ENCODE peak calls at places on chromosome 1, in ten cellular contexts. One of them, this sample, is unnamed.

GRCh38 chr1:117572546-117572945 is 33.3 kb upstream of the TENT5C start:
- DNase-seq in kidney: no peak
- DNase-seq in CD8-positive, alpha-beta memory T cell: peak; percentile 6
- DNase-seq in lung: no peak
- DNase-seq in vagina: no peak
- DNase-seq in heart left ventricle: no peak
- DNase-seq in CD4-positive, alpha-beta T cell: peak; percentile 50
- DNase-seq in mucosa of descending colon: peak; percentile 76
- DNase-seq in left lung: no peak
- DNase-seq in Peyer's patch: peak; percentile 77
- DNase-seq in this sample: no peak

GRCh38 chr1:98119793-98120192 is 199.0 kb upstream of the DPYD start:
- DNase-seq in kidney: no peak
- DNase-seq in CD8-positive, alpha-beta memory T cell: no peak
- DNase-seq in lung: no peak
- DNase-seq in vagina: no peak
- DNase-seq in heart left ventricle: no peak
- DNase-seq in CD4-positive, alpha-beta T cell: no peak
- DNase-seq in mucosa of descending colon: no peak
- DNase-seq in left lung: no peak
- DNase-seq in Peyer's patch: no peak
- DNase-seq in this sample: no peak

GRCh38 chr1:157213836-157214235 is 75.6 kb upstream of the ETV3 start:
- DNase-seq in kidney: no peak
- DNase-seq in CD8-positive, alpha-beta memory T cell: no peak
- DNase-seq in lung: no peak
- DNase-seq in vagina: no peak
- DNase-seq in heart left ventricle: no peak
- DNase-seq in CD4-positive, alpha-beta T cell: no peak
- DNase-seq in mucosa of descending colon: no peak
- DNase-seq in left lung: no peak
- DNase-seq in Peyer's patch: no peak
- DNase-seq in this sample: no peak

GRCh38 chr1:183327429-183328290 is 90.5 kb downstream of the NMNAT2 start:
- DNase-seq in kidney: no peak
- DNase-seq in CD8-positive, alpha-beta memory T cell: no peak
- DNase-seq in lung: no peak
- DNase-seq in vagina: no peak
- DNase-seq in heart left ventricle: peak; percentile 71
- DNase-seq in CD4-positive, alpha-beta T cell: no peak
- DNase-seq in mucosa of descending colon: no peak
- DNase-seq in left lung: no peak
- DNase-seq in Peyer's patch: no peak
- DNase-seq in this sample: no peak

GRCh38 chr1:86421601-86422280 is 2.2 kb upstream of the CLCA2 start:
- DNase-seq in kidney: no peak
- DNase-seq in CD8-positive, alpha-beta memory T cell: no peak
- DNase-seq in lung: no peak
- DNase-seq in vagina: no peak
- DNase-seq in heart left ventricle: no peak
- DNase-seq in CD4-positive, alpha-beta T cell: no peak
- DNase-seq in mucosa of descending colon: no peak
- DNase-seq in left lung: no peak
- DNase-seq in Peyer's patch: no peak
- DNase-seq in this sample: no peak

GRCh38 chr1:226590626-226591025 is 42.1 kb downstream of the STUM start:
- DNase-seq in kidney: no peak
- DNase-seq in CD8-positive, alpha-beta memory T cell: no peak
- DNase-seq in lung: no peak
- DNase-seq in vagina: no peak
- DNase-seq in heart left ventricle: no peak
- DNase-seq in CD4-positive, alpha-beta T cell: no peak
- DNase-seq in mucosa of descending colon: no peak
- DNase-seq in left lung: no peak
- DNase-seq in Peyer's patch: no peak
- DNase-seq in this sample: no peak

GRCh38 chr1:41500781-41501518 is 16.5 kb upstream of the EDN2 start:
- DNase-seq in kidney: no peak
- DNase-seq in CD8-positive, alpha-beta memory T cell: no peak
- DNase-seq in lung: no peak
- DNase-seq in vagina: no peak
- DNase-seq in heart left ventricle: no peak
- DNase-seq in CD4-positive, alpha-beta T cell: no peak
- DNase-seq in mucosa of descending colon: no peak
- DNase-seq in left lung: no peak
- DNase-seq in Peyer's patch: no peak
- DNase-seq in this sample: no peak

GRCh38 chr1:198892065-198892464 is 253.2 kb downstream of the PTPRC start:
- DNase-seq in kidney: no peak
- DNase-seq in CD8-positive, alpha-beta memory T cell: no peak
- DNase-seq in lung: no peak
- DNase-seq in vagina: no peak
- DNase-seq in heart left ventricle: peak; percentile 20
- DNase-seq in CD4-positive, alpha-beta T cell: no peak
- DNase-seq in mucosa of descending colon: no peak
- DNase-seq in left lung: no peak
- DNase-seq in Peyer's patch: no peak
- DNase-seq in this sample: no peak

GRCh38 chr1:78035121-78035520 is 10.6 kb upstream of the GIPC2 start:
- DNase-seq in kidney: no peak
- DNase-seq in CD8-positive, alpha-beta memory T cell: no peak
- DNase-seq in lung: no peak
- DNase-seq in vagina: no peak
- DNase-seq in heart left ventricle: no peak
- DNase-seq in CD4-positive, alpha-beta T cell: no peak
- DNase-seq in mucosa of descending colon: no peak
- DNase-seq in left lung: no peak
- DNase-seq in Peyer's patch: no peak
- DNase-seq in this sample: no peak

GRCh38 chr1:63329621-63330330 is 7.4 kb downstream of the FOXD3 start:
- DNase-seq in kidney: no peak
- DNase-seq in CD8-positive, alpha-beta memory T cell: no peak
- DNase-seq in lung: no peak
- DNase-seq in vagina: no peak
- DNase-seq in heart left ventricle: no peak
- DNase-seq in CD4-positive, alpha-beta T cell: no peak
- DNase-seq in mucosa of descending colon: no peak
- DNase-seq in left lung: peak; percentile 75
- DNase-seq in Peyer's patch: no peak
- DNase-seq in this sample: no peak

GRCh38 chr1:150441121-150441520 is 46.1 kb upstream of the TARS2 start:
- DNase-seq in kidney: no peak
- DNase-seq in CD8-positive, alpha-beta memory T cell: no peak
- DNase-seq in lung: no peak
- DNase-seq in vagina: no peak
- DNase-seq in heart left ventricle: no peak
- DNase-seq in CD4-positive, alpha-beta T cell: no peak
- DNase-seq in mucosa of descending colon: no peak
- DNase-seq in left lung: no peak
- DNase-seq in Peyer's patch: no peak
- DNase-seq in this sample: no peak

GRCh38 chr1:9326596-9326995 is 33.9 kb downstream of the SPSB1 start:
- DNase-seq in kidney: no peak
- DNase-seq in CD8-positive, alpha-beta memory T cell: no peak
- DNase-seq in lung: no peak
- DNase-seq in vagina: no peak
- DNase-seq in heart left ventricle: no peak
- DNase-seq in CD4-positive, alpha-beta T cell: no peak
- DNase-seq in mucosa of descending colon: no peak
- DNase-seq in left lung: no peak
- DNase-seq in Peyer's patch: no peak
- DNase-seq in this sample: no peak

GRCh38 chr1:67818725-67819301 is 14.5 kb downstream of the GNG12 start:
- DNase-seq in kidney: no peak
- DNase-seq in CD8-positive, alpha-beta memory T cell: no peak
- DNase-seq in lung: no peak
- DNase-seq in vagina: no peak
- DNase-seq in heart left ventricle: no peak
- DNase-seq in CD4-positive, alpha-beta T cell: no peak
- DNase-seq in mucosa of descending colon: no peak
- DNase-seq in left lung: no peak
- DNase-seq in Peyer's patch: no peak
- DNase-seq in this sample: no peak

GRCh38 chr1:88330201-88330600 is 353.9 kb upstream of the PKN2 start:
- DNase-seq in kidney: no peak
- DNase-seq in CD8-positive, alpha-beta memory T cell: no peak
- DNase-seq in lung: no peak
- DNase-seq in vagina: no peak
- DNase-seq in heart left ventricle: no peak
- DNase-seq in CD4-positive, alpha-beta T cell: no peak
- DNase-seq in mucosa of descending colon: no peak
- DNase-seq in left lung: no peak
- DNase-seq in Peyer's patch: no peak
- DNase-seq in this sample: no peak

GRCh38 chr1:44806704-44807363 is at the start of gene DYNLT4:
- DNase-seq in kidney: no peak
- DNase-seq in CD8-positive, alpha-beta memory T cell: no peak
- DNase-seq in lung: no peak
- DNase-seq in vagina: no peak
- DNase-seq in heart left ventricle: no peak
- DNase-seq in CD4-positive, alpha-beta T cell: no peak
- DNase-seq in mucosa of descending colon: peak; percentile 48
- DNase-seq in left lung: no peak
- DNase-seq in Peyer's patch: no peak
- DNase-seq in this sample: no peak
- H3K9me3 ChIP-seq in kidney: no peaks in the 10 kb centered on the region
- H3K9me3 ChIP-seq in CD8-positive, alpha-beta memory T cell: no peaks in the 10 kb centered on the region
- H3K9me3 ChIP-seq in lung: no peaks in the 10 kb centered on the region
- H3K9me3 ChIP-seq in vagina: no peaks in the 10 kb centered on the region
- H3K9me3 ChIP-seq in heart left ventricle: no peaks in the 10 kb centered on the region
- H3K9me3 ChIP-seq in CD4-positive, alpha-beta T cell: no peaks in the 10 kb centered on the region
- H3K9me3 ChIP-seq in mucosa of descending colon: no peaks in the 10 kb centered on the region
- H3K9me3 ChIP-seq in left lung: no peaks in the 10 kb centered on the region
- H3K9me3 ChIP-seq in Peyer's patch: no peaks in the 10 kb centered on the region
- H3K9me3 ChIP-seq in this sample: peaks cover 3% of the 10 kb centered on the region

GRCh38 chr1:152699746-152700145 is 1.6 kb downstream of the LCE2A start:
- DNase-seq in kidney: no peak
- DNase-seq in CD8-positive, alpha-beta memory T cell: no peak
- DNase-seq in lung: no peak
- DNase-seq in vagina: no peak
- DNase-seq in heart left ventricle: no peak
- DNase-seq in CD4-positive, alpha-beta T cell: no peak
- DNase-seq in mucosa of descending colon: no peak
- DNase-seq in left lung: no peak
- DNase-seq in Peyer's patch: no peak
- DNase-seq in this sample: no peak
- H3K9me3 ChIP-seq in kidney: no peaks in the 10 kb centered on the region
- H3K9me3 ChIP-seq in CD8-positive, alpha-beta memory T cell: no peaks in the 10 kb centered on the region
- H3K9me3 ChIP-seq in lung: peaks cover 2% of the 10 kb centered on the region
- H3K9me3 ChIP-seq in vagina: no peaks in the 10 kb centered on the region
- H3K9me3 ChIP-seq in heart left ventricle: peaks cover 3% of the 10 kb centered on the region
- H3K9me3 ChIP-seq in CD4-positive, alpha-beta T cell: no peaks in the 10 kb centered on the region
- H3K9me3 ChIP-seq in mucosa of descending colon: no peaks in the 10 kb centered on the region
- H3K9me3 ChIP-seq in left lung: no peaks in the 10 kb centered on the region
- H3K9me3 ChIP-seq in Peyer's patch: no peaks in the 10 kb centered on the region
- H3K9me3 ChIP-seq in this sample: no peaks in the 10 kb centered on the region

GRCh38 chr1:12343823-12344487 is 114.1 kb downstream of the VPS13D start:
- DNase-seq in kidney: no peak
- DNase-seq in CD8-positive, alpha-beta memory T cell: no peak
- DNase-seq in lung: no peak
- DNase-seq in vagina: no peak
- DNase-seq in heart left ventricle: no peak
- DNase-seq in CD4-positive, alpha-beta T cell: no peak
- DNase-seq in mucosa of descending colon: no peak
- DNase-seq in left lung: no peak
- DNase-seq in Peyer's patch: no peak
- DNase-seq in this sample: no peak

GRCh38 chr1:12345350-12346217 is 115.8 kb downstream of the VPS13D start:
- DNase-seq in kidney: no peak
- DNase-seq in CD8-positive, alpha-beta memory T cell: no peak
- DNase-seq in lung: no peak
- DNase-seq in vagina: no peak
- DNase-seq in heart left ventricle: no peak
- DNase-seq in CD4-positive, alpha-beta T cell: no peak
- DNase-seq in mucosa of descending colon: no peak
- DNase-seq in left lung: no peak
- DNase-seq in Peyer's patch: peak; percentile 44
- DNase-seq in this sample: no peak

GRCh38 chr1:12342261-12343003 is 112.6 kb downstream of the VPS13D start:
- DNase-seq in kidney: no peak
- DNase-seq in CD8-positive, alpha-beta memory T cell: no peak
- DNase-seq in lung: no peak
- DNase-seq in vagina: no peak
- DNase-seq in heart left ventricle: peak; percentile 49
- DNase-seq in CD4-positive, alpha-beta T cell: no peak
- DNase-seq in mucosa of descending colon: no peak
- DNase-seq in left lung: no peak
- DNase-seq in Peyer's patch: no peak
- DNase-seq in this sample: no peak

GRCh38 chr1:12346483-12347155 is 116.8 kb downstream of the VPS13D start:
- DNase-seq in kidney: no peak
- DNase-seq in CD8-positive, alpha-beta memory T cell: no peak
- DNase-seq in lung: no peak
- DNase-seq in vagina: no peak
- DNase-seq in heart left ventricle: no peak
- DNase-seq in CD4-positive, alpha-beta T cell: no peak
- DNase-seq in mucosa of descending colon: no peak
- DNase-seq in left lung: no peak
- DNase-seq in Peyer's patch: no peak
- DNase-seq in this sample: no peak

GRCh38 chr1:12344611-12345299 is 114.9 kb downstream of the VPS13D start:
- DNase-seq in kidney: no peak
- DNase-seq in CD8-positive, alpha-beta memory T cell: no peak
- DNase-seq in lung: no peak
- DNase-seq in vagina: no peak
- DNase-seq in heart left ventricle: no peak
- DNase-seq in CD4-positive, alpha-beta T cell: no peak
- DNase-seq in mucosa of descending colon: no peak
- DNase-seq in left lung: no peak
- DNase-seq in Peyer's patch: peak; percentile 51
- DNase-seq in this sample: no peak
- H3K9me3 ChIP-seq in kidney: no peaks in the 10 kb centered on the region
- H3K9me3 ChIP-seq in CD8-positive, alpha-beta memory T cell: no peaks in the 10 kb centered on the region
- H3K9me3 ChIP-seq in lung: no peaks in the 10 kb centered on the region
- H3K9me3 ChIP-seq in vagina: no peaks in the 10 kb centered on the region
- H3K9me3 ChIP-seq in heart left ventricle: no peaks in the 10 kb centered on the region
- H3K9me3 ChIP-seq in CD4-positive, alpha-beta T cell: no peaks in the 10 kb centered on the region
- H3K9me3 ChIP-seq in mucosa of descending colon: no peaks in the 10 kb centered on the region
- H3K9me3 ChIP-seq in left lung: no peaks in the 10 kb centered on the region
- H3K9me3 ChIP-seq in Peyer's patch: no peaks in the 10 kb centered on the region
- H3K9me3 ChIP-seq in this sample: no peaks in the 10 kb centered on the region

DNA sequence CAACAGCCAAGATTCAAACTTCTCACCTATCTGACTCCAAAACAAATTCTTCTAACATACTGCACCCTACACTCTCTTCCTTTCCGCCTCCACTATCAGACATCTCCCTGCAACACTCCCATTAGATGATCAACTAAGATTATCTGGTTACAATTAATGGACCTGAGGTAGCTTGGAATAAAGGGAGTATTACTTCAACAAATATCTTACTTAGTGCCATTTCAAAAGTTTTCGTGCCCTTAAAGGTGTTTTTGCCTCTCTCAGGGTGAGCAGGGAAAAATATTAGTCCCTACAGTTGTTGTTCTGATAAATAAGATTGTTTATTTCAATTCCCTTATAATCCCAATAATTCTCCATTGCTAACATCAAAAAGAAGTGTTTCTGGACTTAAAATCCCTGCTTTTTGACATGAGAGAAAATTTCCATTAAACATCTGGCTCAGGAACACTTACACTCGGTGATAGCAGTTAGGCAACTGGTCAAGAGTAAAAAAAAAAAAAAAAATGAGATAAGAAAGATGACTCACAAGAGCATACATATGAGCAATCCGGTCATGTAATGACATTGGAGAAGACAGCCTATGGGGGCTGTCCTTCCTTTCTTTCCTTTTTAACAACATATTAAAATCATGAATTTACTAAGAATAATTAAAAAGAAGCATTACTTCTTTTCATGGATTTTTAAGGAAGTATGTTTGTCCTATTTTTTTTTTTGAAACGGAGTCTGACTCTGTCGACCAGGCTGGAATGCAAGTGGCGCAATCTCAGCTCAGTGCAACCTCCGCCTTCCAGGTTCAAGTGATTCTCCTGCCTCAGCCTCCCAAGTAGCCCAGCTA is 7.6 kb downstream of the RSBN1 start:
- DNase-seq in kidney: no peak
- DNase-seq in CD8-positive, alpha-beta memory T cell: no peak
- DNase-seq in lung: no peak
- DNase-seq in vagina: no peak
- DNase-seq in heart left ventricle: no peak
- DNase-seq in CD4-positive, alpha-beta T cell: no peak
- DNase-seq in mucosa of descending colon: no peak
- DNase-seq in left lung: no peak
- DNase-seq in Peyer's patch: no peak
- DNase-seq in this sample: no peak
- H3K9me3 ChIP-seq in kidney: no peaks in the 10 kb centered on the region
- H3K9me3 ChIP-seq in CD8-positive, alpha-beta memory T cell: no peaks in the 10 kb centered on the region
- H3K9me3 ChIP-seq in lung: no peaks in the 10 kb centered on the region
- H3K9me3 ChIP-seq in vagina: no peaks in the 10 kb centered on the region
- H3K9me3 ChIP-seq in heart left ventricle: no peaks in the 10 kb centered on the region
- H3K9me3 ChIP-seq in CD4-positive, alpha-beta T cell: no peaks in the 10 kb centered on the region
- H3K9me3 ChIP-seq in mucosa of descending colon: no peaks in the 10 kb centered on the region
- H3K9me3 ChIP-seq in left lung: no peaks in the 10 kb centered on the region
- H3K9me3 ChIP-seq in Peyer's patch: no peaks in the 10 kb centered on the region
- H3K9me3 ChIP-seq in this sample: no peaks in the 10 kb centered on the region